ENCODE peak calls at places on chromosome 7, in four cellular contexts. D, F, P and V are unnamed samples.
A peak's percentile ranks its signal among the peaks of the same experiment; 100 is the strongest.

GRCh38 chr7:117064688-117065087 is 111.4 kb downstream of the ST7 start:
- DNase-seq in D (no peak), F (no peak), P (no peak), V (no peak)

GRCh38 chr7:156975620-156976019 is 26.1 kb downstream of the NOM1 start:
- DNase-seq in D (no peak), F (no peak), P (no peak), V (no peak)

GRCh38 chr7:33789871-33790270 is 115.5 kb upstream of the BMPER start:
- DNase-seq in D (no peak), F (no peak), P (no peak), V (no peak)

GRCh38 chr7:64045301-64046040 is at the start of gene ZNF727:
- DNase-seq in D (no peak), F (no peak), P (no peak), V (no peak)

GRCh38 chr7:158563911-158564647 is 23.5 kb downstream of the PTPRN2 start:
- DNase-seq in D (no peak), F (no peak), P (no peak), V (no peak)

GRCh38 chr7:19069842-19070241 is 47.6 kb downstream of the TWIST1 start:
- DNase-seq in D (peak; percentile 59), F (no peak), P (no peak), V (no peak)

GRCh38 chr7:15839415-15840100 is 153.1 kb upstream of the MEOX2 start:
- DNase-seq in D (peak; percentile 86), F (no peak), P (no peak), V (no peak)

GRCh38 chr7:149686001-149686400 is 87.4 kb downstream of the ZNF467 start:
- DNase-seq in D (no peak), F (no peak), P (no peak), V (peak; percentile 93)

GRCh38 chr7:131326576-131326975 is 1.1 kb upstream of the MKLN1 start:
- DNase-seq in D (no peak), F (no peak), P (no peak), V (no peak)

GRCh38 chr7:148575640-148576411 is 14.7 kb upstream of the C7orf33 start:
- DNase-seq in D (peak; percentile 83), F (peak; percentile 50), P (peak; percentile 22), V (peak; percentile 62)

GRCh38 chr7:158881731-158882130 is 25.4 kb downstream of the DYNC2I1 start:
- DNase-seq in D (no peak), F (no peak), P (no peak), V (no peak)

GRCh38 chr7:23468721-23469149 is 1.6 kb downstream of the IGF2BP3 start:
- DNase-seq in D (peak; percentile 31), F (no peak), P (no peak), V (no peak)

GRCh38 chr7:93212881-93213280 is 13.4 kb downstream of the HEPACAM2 start:
- DNase-seq in D (no peak), F (no peak), P (no peak), V (no peak)

GRCh38 chr7:80047856-80048459 is 86.7 kb upstream of the GNAI1 start:
- DNase-seq in D (no peak), F (no peak), P (no peak), V (no peak)

GRCh38 chr7:135385209-135385608 is 124.7 kb downstream of the CNOT4 start:
- DNase-seq in D (no peak), F (no peak), P (no peak), V (no peak)

GRCh38 chr7:29408841-29409243 is 154.8 kb upstream of the PRR15 start:
- DNase-seq in D (peak; percentile 86), F (peak; percentile 58), P (peak; percentile 34), V (peak; percentile 51)

GRCh38 chr7:158695726-158696452 is 8.7 kb downstream of the NCAPG2 start:
- DNase-seq in D (peak; percentile 64), F (no peak), P (peak; percentile 34), V (no peak)

GRCh38 chr7:105639677-105640493 is 58.6 kb upstream of the EFCAB10 start:
- DNase-seq in D (peak; percentile 70), F (no peak), P (no peak), V (no peak)

GRCh38 chr7:42126475-42127231 is 110.4 kb downstream of the GLI3 start:
- DNase-seq in D (no peak), F (no peak), P (no peak), V (no peak)

GRCh38 chr7:29239638-29240037 is 45.1 kb downstream of the CHN2 start:
- DNase-seq in D (peak; percentile 45), F (no peak), P (no peak), V (peak; percentile 28)

GRCh38 chr7:141451232-141451631 is 100.0 kb upstream of the AGK start:
- DNase-seq in D (no peak), F (no peak), P (no peak), V (no peak)

GRCh38 chr7:65840446-65840845 is 32.4 kb upstream of the VKORC1L1 start:
- DNase-seq in D (no peak), F (peak; percentile 33), P (peak; percentile 43), V (no peak)

GRCh38 chr7:94133460-94133859 is 129.3 kb upstream of the BET1 start:
- DNase-seq in D (no peak), F (no peak), P (no peak), V (no peak)

GRCh38 chr7:36422072-36422471 is 32.4 kb downstream of the ANLN start:
- DNase-seq in D (no peak), F (no peak), P (no peak), V (no peak)

GRCh38 chr7:33392143-33392542 is 262.8 kb downstream of the BBS9 start:
- DNase-seq in D (no peak), F (no peak), P (no peak), V (no peak)

GRCh38 chr7:132386249-132386681 is 190.0 kb downstream of the PLXNA4 start:
- DNase-seq in D (no peak), F (no peak), P (no peak), V (no peak)

GRCh38 chr7:20447021-20447420 is 116.3 kb downstream of the ITGB8 start:
- DNase-seq in D (no peak), F (no peak), P (no peak), V (no peak)

GRCh38 chr7:54964136-54964535 is 54.7 kb upstream of the EGFR start:
- DNase-seq in D (no peak), F (no peak), P (no peak), V (no peak)

GRCh38 chr7:4097001-4097609 is 585.0 kb upstream of the FOXK1 start:
- DNase-seq in D (no peak), F (no peak), P (no peak), V (no peak)

GRCh38 chr7:151251328-151251925 is 2.9 kb upstream of the SMARCD3 start:
- DNase-seq in D (peak; percentile 51), F (no peak), P (no peak), V (no peak)

GRCh38 chr7:86600506-86601290 is 43.0 kb upstream of the GRM3 start:
- DNase-seq in D (peak; percentile 30), F (no peak), P (no peak), V (no peak)

DNA sequence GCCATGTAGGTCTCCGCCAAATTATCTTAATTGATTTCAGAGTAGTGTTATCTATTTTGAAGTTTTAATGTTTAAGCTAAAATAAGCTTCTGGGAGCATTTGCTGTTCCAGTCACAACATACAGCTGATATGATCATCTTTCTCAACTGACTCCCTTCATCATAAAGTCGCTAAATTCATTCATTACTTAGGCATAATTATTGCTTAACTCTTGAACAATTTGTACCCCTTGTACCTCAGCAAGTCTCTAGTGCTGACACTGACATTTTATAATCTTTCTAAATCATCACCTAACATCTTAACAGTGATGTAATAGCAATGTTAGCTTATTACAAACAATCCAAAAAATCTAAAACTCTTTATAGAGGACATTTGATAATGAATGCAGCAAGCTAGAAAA is 54.3 kb upstream of the WNT16 start:
- DNase-seq in D (no peak), F (no peak), P (no peak), V (no peak)
- TF ChIP-seq REST in D (no peak), F (no peak), P (no peak), V (no peak)

GRCh38 chr7:95250591-95250990 is 73.7 kb downstream of the PON1 start:
- DNase-seq in D (no peak), F (no peak), P (no peak), V (no peak)

GRCh38 chr7:95244616-95245015 is 79.7 kb downstream of the PON1 start:
- DNase-seq in D (no peak), F (no peak), P (no peak), V (no peak)

GRCh38 chr7:95240910-95241309 is 83.4 kb downstream of the PON1 start:
- DNase-seq in D (no peak), F (no peak), P (no peak), V (no peak)

GRCh38 chr7:95246935-95247370 is 77.4 kb downstream of the PON1 start:
- DNase-seq in D (peak; percentile 92), F (peak; percentile 56), P (peak; percentile 54), V (peak; percentile 10)

DNA sequence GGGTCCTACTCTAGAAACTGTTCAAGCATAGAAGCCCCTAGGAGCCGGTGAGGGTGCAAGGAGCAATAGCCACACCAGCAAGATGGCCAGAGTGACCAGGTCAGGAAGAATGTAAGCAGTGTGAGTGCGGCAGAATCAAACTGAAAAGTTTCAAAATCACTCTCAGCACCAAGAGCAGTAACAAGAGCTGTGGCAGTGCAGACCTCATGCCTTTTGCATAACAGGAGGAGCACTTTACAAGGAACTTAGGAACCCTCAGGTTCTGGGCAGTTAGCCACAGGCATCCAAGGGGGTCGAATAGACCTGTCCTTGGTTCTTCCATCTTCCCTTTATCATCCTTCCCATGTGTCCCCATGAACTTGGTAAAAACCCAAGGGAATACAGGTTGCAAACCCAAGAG is 78.5 kb downstream of the PON1 start:
- DNase-seq in D (peak; percentile 16), F (no peak), P (no peak), V (no peak)
- TF ChIP-seq POLR2AphosphoS5 in D (no peak), F (no peak), P (no peak), V (no peak)

GRCh38 chr7:27150568-27151340 is 1.6 kb downstream of the HOXA3 start:
- DNase-seq in D (peak; percentile 85), F (peak; percentile 50), P (no peak), V (peak; percentile 60)
- TF ChIP-seq REST in D (no peak), F (peak; percentile 78), P (no peak), V (peak; percentile 84)

DNA sequence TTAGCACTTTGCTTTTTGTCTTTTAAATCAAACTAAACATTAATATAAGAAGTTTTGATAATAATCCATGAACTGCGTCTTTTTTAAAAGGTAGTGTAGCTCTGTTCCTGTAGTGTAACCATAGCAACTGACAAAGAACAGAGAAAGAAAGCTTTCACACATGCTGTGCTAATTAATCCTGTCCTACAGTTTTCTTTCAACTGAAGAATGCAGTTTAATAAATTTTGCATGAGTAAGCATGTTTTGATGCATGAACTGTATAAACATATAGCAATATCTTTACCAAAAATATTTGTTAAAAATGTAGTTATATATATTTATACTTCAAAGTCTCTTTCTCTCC is 311.6 kb upstream of the FZD1 start:
- DNase-seq in D (peak; percentile 60), F (no peak), P (no peak), V (no peak)
- TF ChIP-seq POLR2AphosphoS5 in D (no peak), F (no peak), P (no peak), V (no peak)

GRCh38 chr7:90836937-90837336 is 240.8 kb downstream of the CDK14 start:
- DNase-seq in D (no peak), F (no peak), P (no peak), V (no peak)

GRCh38 chr7:90838799-90839198 is 242.7 kb downstream of the CDK14 start:
- DNase-seq in D (peak; percentile 16), F (no peak), P (no peak), V (no peak)

GRCh38 chr7:90842430-90842788 is 246.3 kb downstream of the CDK14 start:
- DNase-seq in D (no peak), F (no peak), P (no peak), V (no peak)

GRCh38 chr7:90841759-90842429 is 245.8 kb downstream of the CDK14 start:
- DNase-seq in D (no peak), F (no peak), P (no peak), V (no peak)

GRCh38 chr7:90839892-90840291 is 243.8 kb downstream of the CDK14 start:
- DNase-seq in D (no peak), F (no peak), P (no peak), V (no peak)
- TF ChIP-seq REST in D (no peak), F (no peak), P (no peak), V (no peak)